ENCODE peak calls at places on chromosome 16, in ten cellular contexts. P, Q, B, L, R, T, K, F, A and I are unnamed samples. For H3K36me3 and H3K4me1, the result is how much of the 10 kb centered on the place peaks cover.

GRCh38 chr16:86490859-86491642 is 19.3 kb upstream of the FOXF1 start:
- DNase-seq in P (no peak), L (no peak), F (no peak), A (no peak), R (no peak), B (no peak), Q (no peak), K (no peak), T (no peak), I (no peak)

GRCh38 chr16:2009791-2010510 is at the start of gene ZNF598:
- DNase-seq in L (peak), A (peak), B (peak), Q (peak), T (peak), R (peak), F (peak), P (peak), K (peak), I (peak)

GRCh38 chr16:46743232-46743719 is 4.9 kb downstream of the MYLK3 start:
- DNase-seq in L (no peak), B (no peak), Q (peak), A (no peak), K (no peak), T (no peak), F (no peak), R (no peak), P (no peak), I (no peak)

GRCh38 chr16:2082983-2083364 is 35.2 kb downstream of the TSC2 start:
- DNase-seq in Q (no peak), K (no peak), F (no peak), T (no peak), L (no peak), R (no peak), B (no peak), A (no peak), P (no peak), I (no peak)

GRCh38 chr16:49586466-49586865 is 212.9 kb downstream of the C16orf78 start:
- DNase-seq in R (no peak), A (no peak), K (no peak), Q (no peak), P (no peak), B (no peak), T (no peak), F (peak), L (no peak), I (no peak)

GRCh38 chr16:9428355-9429005 is 337.0 kb downstream of the HAPSTR1 start:
- DNase-seq in Q (no peak), R (no peak), T (no peak), B (no peak), P (no peak), A (no peak), K (no peak), L (no peak), F (no peak), I (no peak)

GRCh38 chr16:12027091-12027490 is 50.6 kb downstream of the SNX29 start:
- DNase-seq in P (no peak), B (no peak), R (no peak), Q (no peak), A (peak), F (no peak), K (no peak), T (peak), L (no peak), I (no peak)

GRCh38 chr16:4882633-4883285 is 35.5 kb downstream of the UBN1 start:
- DNase-seq in F (no peak), K (no peak), L (no peak), T (no peak), A (peak), R (no peak), P (no peak), B (no peak), Q (no peak), I (no peak)

GRCh38 chr16:66427871-66428681 is 981 bp downstream of the BEAN1 start:
- DNase-seq in F (no peak), L (no peak), Q (no peak), T (no peak), R (no peak), A (no peak), P (no peak), K (no peak), B (no peak), I (no peak)

GRCh38 chr16:10391339-10391738 is 5.5 kb downstream of the ATF7IP2 start:
- DNase-seq in R (no peak), T (no peak), B (no peak), K (no peak), F (no peak), A (no peak), L (no peak), P (no peak), Q (no peak), I (no peak)

GRCh38 chr16:55668337-55669281 is 12.8 kb downstream of the SLC6A2 start:
- DNase-seq in P (no peak), F (no peak), K (no peak), R (no peak), L (no peak), A (no peak), Q (no peak), T (no peak), B (no peak), I (no peak)

GRCh38 chr16:47067203-47067602 is 76.5 kb downstream of the NETO2 start:
- DNase-seq in P (no peak), K (no peak), L (no peak), A (no peak), T (no peak), F (no peak), B (no peak), R (no peak), Q (no peak), I (no peak)

GRCh38 chr16:89883346-89884040 is 10.1 kb downstream of the TCF25 start:
- DNase-seq in T (no peak), L (no peak), Q (no peak), P (no peak), B (no peak), A (no peak), F (no peak), R (no peak), K (no peak), I (no peak)

GRCh38 chr16:89887243-89887642 is 13.9 kb downstream of the TCF25 start:
- DNase-seq in Q (no peak), T (no peak), R (no peak), A (no peak), L (no peak), B (no peak), P (no peak), K (no peak), F (no peak), I (no peak)

GRCh38 chr16:89881368-89881730 is 8.0 kb downstream of the TCF25 start:
- DNase-seq in P (no peak), R (no peak), B (no peak), L (no peak), T (no peak), F (no peak), K (no peak), A (no peak), Q (no peak), I (no peak)

GRCh38 chr16:89880477-89881367 is 7.3 kb downstream of the TCF25 start:
- DNase-seq in P (no peak), Q (no peak), K (no peak), L (no peak), B (no peak), R (no peak), F (no peak), A (no peak), T (no peak), I (no peak)

DNA sequence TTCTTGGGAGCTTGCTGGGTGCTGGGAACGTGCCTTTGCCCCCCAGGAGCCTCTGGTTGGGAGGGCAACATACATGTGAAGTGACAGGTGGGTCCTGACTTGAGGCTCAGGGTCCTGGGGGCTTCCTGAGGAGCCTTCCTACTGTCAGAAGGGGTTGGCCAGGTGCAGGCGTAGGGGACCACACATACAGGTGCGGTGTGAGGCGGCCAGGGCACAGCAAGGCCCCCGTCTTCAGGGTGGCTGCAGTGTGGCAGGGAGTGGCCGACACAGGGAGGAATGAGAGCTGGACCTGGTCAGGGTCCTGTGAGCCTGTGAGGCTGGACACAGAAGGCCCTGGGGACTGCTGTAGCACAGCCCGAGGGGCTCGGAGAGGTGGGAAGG is 10.6 kb downstream of the TCF25 start:
- DNase-seq in F (no peak), P (no peak), Q (no peak), L (no peak), K (no peak), T (no peak), B (no peak), R (no peak), A (no peak), I (no peak)
- H3K36me3 ChIP-seq in F (half or more), P (half or more), Q (under half), L (under half), K (half or more), T (under half), B (half or more), R (half or more), A (half or more), I (under half)

DNA sequence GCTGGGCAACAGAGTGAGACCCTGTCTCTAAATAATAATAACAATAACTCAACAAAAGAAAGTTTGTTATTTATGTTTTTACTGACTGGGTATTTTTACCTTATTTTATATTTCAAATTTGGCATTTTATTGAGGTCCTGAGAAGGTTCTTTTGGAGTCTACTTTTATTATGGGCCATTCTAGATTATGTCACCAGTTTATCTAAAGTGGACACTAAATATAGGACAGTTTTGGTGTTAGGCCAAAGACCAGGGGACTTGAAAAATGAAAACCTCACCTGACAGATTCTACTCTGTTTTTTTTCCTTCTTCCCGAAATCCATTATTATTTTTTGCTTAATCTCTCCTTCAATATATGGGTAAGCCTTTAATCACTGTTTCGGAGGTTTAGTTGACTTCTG is 8.1 kb downstream of the FTO start:
- DNase-seq in A (no peak), R (no peak), K (no peak), L (no peak), T (no peak), P (no peak), F (no peak), B (no peak), Q (no peak), I (no peak)
- H3K27ac ChIP-seq in A (no peak), R (no peak), K (no peak), L (no peak), T (no peak), P (no peak), F (no peak), B (no peak), Q (no peak), I (no peak)

DNA sequence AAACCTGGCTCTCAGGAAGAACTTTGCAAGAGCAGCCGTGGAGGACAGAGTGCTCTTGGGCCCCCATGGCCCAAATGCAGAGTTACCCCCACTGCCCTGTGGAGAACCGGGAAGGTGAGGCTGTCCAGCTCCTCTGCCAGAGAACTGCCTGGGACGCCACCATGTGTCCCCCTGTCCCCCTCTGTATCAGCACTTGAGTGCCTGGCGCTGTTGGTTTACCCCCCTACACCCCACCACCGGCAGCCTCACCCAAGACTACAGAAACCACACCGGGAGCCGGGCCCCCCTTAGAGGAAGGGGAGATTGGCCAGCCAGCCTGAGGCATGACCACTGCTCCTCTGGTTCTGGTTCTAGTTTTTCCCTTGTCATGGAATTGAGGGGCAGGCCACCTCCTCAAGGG is 20.9 kb downstream of the LDHD start:
- DNase-seq in L (no peak), P (no peak), T (no peak), K (no peak), R (no peak), A (no peak), F (no peak), Q (no peak), B (no peak), I (no peak)
- H3K4me1 ChIP-seq in L (under half), P (under half), T (under half), K (under half), R (under half), A (half or more), F (under half), Q (under half), B (under half), I (under half)

DNA sequence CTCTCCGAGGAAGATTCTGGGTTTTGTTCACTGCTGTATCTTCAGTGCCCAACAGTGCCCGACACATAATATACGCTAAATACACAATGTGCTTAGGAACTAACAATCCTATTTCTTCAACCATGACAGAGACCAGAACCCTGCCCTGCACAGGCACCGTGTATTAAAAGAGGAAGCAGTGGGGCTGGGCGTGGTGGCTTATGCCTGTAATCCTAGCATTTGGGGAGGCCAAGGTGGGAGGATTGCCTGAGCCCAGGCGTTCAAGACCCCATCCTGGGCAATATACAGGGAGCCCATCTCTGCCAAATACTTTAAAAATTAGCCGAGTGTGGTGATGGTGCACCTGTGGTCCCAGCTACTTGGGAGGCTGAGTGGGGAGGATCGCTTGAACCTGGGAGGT is 19.3 kb downstream of the ARL2BP start:
- DNase-seq in T (peak), P (no peak), Q (no peak), B (no peak), K (no peak), A (no peak), L (no peak), R (no peak), F (no peak), I (no peak)
- H3K36me3 ChIP-seq in T (under half), P (under half), Q (under half), B (under half), K (under half), A (under half), L (under half), R (under half), F (under half), I (under half)